ENCODE peak calls at places on chromosomes 2 and 18, in five cellular contexts. J is GM12865, Y is PC-9, N is Peyer's patch, C is brain microvascular endothelial cell. X is an unnamed sample.

GRCh38 chr18:56770097-56770496 is 118.9 kb downstream of the WDR7 start:
- DNase-seq in Y (no peak), J (no peak), C (no peak), N (no peak), X (no peak)

GRCh38 chr2:108884629-108885028 is 98.1 kb downstream of the CCDC138 start:
- DNase-seq in J (no peak), C (no peak), Y (no peak), N (no peak), X (no peak)

GRCh38 chr2:6665093-6665721 is 200.5 kb downstream of the CMPK2 start:
- DNase-seq in C (no peak), Y (no peak), J (no peak), N (no peak), X (no peak)

GRCh38 chr2:101587251-101587650 is 110.3 kb upstream of the MAP4K4 start:
- DNase-seq in Y (no peak), J (no peak), N (no peak), C (no peak), X (no peak)

GRCh38 chr18:3455938-3456685 is 6.1 kb downstream of the TGIF1 start:
- DNase-seq in Y (no peak), C (no peak), J (no peak), N (no peak), X (no peak)

GRCh38 chr2:42110974-42111322 is 58.2 kb upstream of the EML4 start:
- DNase-seq in C (no peak), Y (no peak), N (no peak), J (no peak), X (no peak)

GRCh38 chr2:60992985-60993392 is 24.5 kb upstream of the PEX13 start:
- DNase-seq in C (no peak), J (peak; percentile 88), Y (no peak), N (peak; percentile 73), X (no peak)

GRCh38 chr2:24452499-24452878 is 38.6 kb upstream of the NCOA1 start:
- DNase-seq in J (no peak), Y (no peak), N (no peak), C (no peak), X (no peak)

GRCh38 chr2:17768894-17769293 is 15.0 kb downstream of the GEN1 start:
- DNase-seq in C (no peak), N (no peak), Y (no peak), J (no peak), X (no peak)

GRCh38 chr18:21584391-21584790 is 16.1 kb downstream of the ESCO1 start:
- DNase-seq in C (no peak), N (no peak), J (no peak), Y (no peak), X (no peak)

GRCh38 chr2:29284671-29285070 is 169.5 kb downstream of the CLIP4 start:
- DNase-seq in J (no peak), Y (no peak), C (no peak), N (no peak), X (no peak)

GRCh38 chr2:183232161-183232865 is 108.1 kb downstream of the NUP35 start:
- DNase-seq in N (no peak), Y (no peak), J (no peak), C (no peak), X (no peak)

GRCh38 chr18:23648456-23648855 is 14.3 kb downstream of the ANKRD29 start:
- DNase-seq in Y (no peak), C (no peak), N (no peak), J (no peak), X (no peak)

GRCh38 chr2:203892207-203892606 is 24.6 kb downstream of the CTLA4 start:
- DNase-seq in J (no peak), C (no peak), Y (no peak), N (no peak), X (no peak)

GRCh38 chr2:36441816-36442215 is 86.2 kb downstream of the CRIM1 start:
- DNase-seq in Y (no peak), J (no peak), C (no peak), N (no peak), X (no peak)

GRCh38 chr2:20641123-20641985 is 9.5 kb downstream of the HS1BP3 start:
- DNase-seq in J (no peak), Y (no peak), N (no peak), C (peak; percentile 81), X (no peak)

GRCh38 chr2:207248702-207249355 is 83.1 kb upstream of the KLF7 start:
- DNase-seq in N (no peak), Y (no peak), J (no peak), C (no peak), X (no peak)

GRCh38 chr2:157487747-157488146 is 43.9 kb upstream of the CYTIP start:
- DNase-seq in C (no peak), N (no peak), J (no peak), Y (no peak), X (no peak)

GRCh38 chr2:190407662-190408537 is at the start of gene MFSD6:
- DNase-seq in N (peak; percentile 79), Y (peak; percentile 56), C (no peak), J (peak; percentile 71), X (no peak)

GRCh38 chr2:203711399-203711798 is 5.0 kb downstream of the CD28 start:
- DNase-seq in C (no peak), Y (no peak), N (no peak), J (no peak), X (no peak)

GRCh38 chr2:201618744-201619654 is 24.3 kb downstream of the TMEM237 start:
- DNase-seq in Y (no peak), N (peak; percentile 50), C (peak; percentile 64), J (no peak), X (no peak)

GRCh38 chr2:212640428-212640827 is 101.8 kb upstream of the ERBB4 start:
- DNase-seq in C (no peak), J (no peak), N (no peak), Y (no peak), X (peak; percentile 13)

GRCh38 chr18:3667255-3668137 is 217.5 kb downstream of the TGIF1 start:
- DNase-seq in C (no peak), Y (no peak), N (no peak), J (no peak), X (no peak)

GRCh38 chr2:86249176-86249842 is 50.1 kb downstream of the MRPL35 start:
- DNase-seq in N (no peak), C (peak; percentile 16), J (peak; percentile 81), Y (no peak), X (peak; percentile 19)

DNA sequence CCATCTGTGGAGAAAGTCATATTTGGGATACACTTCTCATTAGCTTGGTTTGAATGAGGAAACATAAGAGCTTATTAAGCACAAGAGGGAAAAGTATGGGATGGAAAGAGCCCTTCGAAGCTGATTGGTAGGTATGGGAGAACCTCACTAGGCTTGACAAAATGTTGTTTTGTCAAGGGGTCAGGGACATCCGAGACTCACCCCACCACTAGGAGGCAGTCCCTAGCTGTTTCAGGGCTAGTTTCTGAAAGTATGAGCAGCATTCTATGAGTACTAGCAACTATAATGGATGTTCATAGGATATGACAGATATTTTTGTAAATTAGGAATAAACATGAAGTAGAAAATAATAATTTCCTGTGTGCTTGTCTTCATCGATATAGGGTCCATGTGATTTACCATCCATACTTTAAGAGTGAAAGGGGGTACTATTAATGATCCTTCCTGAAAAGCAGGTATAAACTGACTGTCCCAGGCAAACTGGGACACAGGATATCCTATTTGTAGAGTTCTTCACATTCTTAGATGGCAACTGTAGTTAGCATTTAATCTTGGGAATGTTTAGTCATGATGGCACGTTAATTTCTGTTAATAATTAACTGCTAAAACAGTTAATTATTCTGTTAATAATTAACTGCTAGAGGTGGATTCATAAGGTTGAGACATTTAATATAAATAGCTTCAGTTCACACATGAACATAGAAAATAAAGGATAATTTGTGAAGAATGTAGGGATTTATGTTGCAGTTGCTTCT is 28.4 kb downstream of the OTX1 start:
- DNase-seq in C (no peak), J (peak; percentile 63), N (no peak), Y (no peak), X (no peak)
- TF ChIP-seq CTCF in C (peak; percentile 61), J (peak; percentile 55), N (no peak), Y (peak; percentile 63), X (peak; percentile 78)

DNA sequence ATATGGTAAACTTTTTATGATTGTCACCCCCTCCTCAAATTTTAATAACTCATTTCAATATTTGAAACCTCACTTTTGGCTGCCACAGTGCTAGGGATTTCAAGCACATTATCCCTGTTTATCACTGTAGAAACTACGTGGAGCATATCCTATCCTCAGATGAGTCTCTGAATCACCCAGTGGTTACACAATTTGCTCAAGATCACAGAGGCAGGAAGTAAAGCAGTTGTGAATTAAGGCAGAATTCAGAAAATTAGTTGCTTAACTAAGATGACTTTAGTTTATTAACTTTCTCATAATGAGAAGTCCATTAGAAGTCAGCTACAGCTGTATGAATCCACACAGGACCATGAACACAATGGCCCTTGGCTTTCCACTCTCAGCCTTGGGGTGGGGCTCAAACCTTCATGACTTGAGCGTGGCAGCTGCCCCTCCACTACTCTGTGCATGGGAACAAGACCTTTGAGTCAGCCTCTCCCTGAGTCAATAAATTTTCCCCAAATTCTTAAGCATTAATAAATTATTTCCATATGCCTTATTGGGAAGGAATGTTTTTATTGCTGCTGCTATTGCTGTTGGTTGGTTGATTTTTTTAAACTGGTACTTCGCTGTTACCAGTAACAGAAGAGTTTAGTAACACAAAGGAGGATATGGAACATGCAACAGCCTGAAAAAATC is 369.0 kb downstream of the CBLN2 start:
- DNase-seq in N (no peak), Y (no peak), C (no peak), J (no peak), X (no peak)
- TF ChIP-seq CTCF in N (no peak), Y (no peak), C (no peak), J (no peak), X (no peak)

DNA sequence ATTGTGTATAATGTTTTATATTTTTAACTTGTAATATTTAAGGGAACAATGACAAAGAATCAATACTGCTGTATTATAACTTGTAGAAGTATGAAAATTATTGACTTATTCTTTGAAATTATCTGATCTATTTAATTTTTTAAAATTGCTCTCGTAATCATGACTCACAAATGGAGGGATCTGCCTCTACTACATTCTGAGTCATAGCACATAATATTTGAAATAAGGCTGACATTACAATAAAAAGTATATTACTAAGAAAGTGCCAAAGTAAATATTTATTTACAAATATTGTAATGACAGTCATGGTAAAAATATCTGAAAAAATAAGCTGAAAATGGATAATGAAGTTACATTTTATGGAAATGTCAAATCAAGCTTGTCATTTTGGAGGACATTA is 1144.6 kb upstream of the CDH2 start:
- DNase-seq in Y (no peak), N (no peak), J (no peak), C (no peak), X (no peak)
- TF ChIP-seq CTCF in Y (no peak), N (no peak), J (no peak), C (no peak), X (no peak)

GRCh38 chr2:62423235-62423634 is 82.8 kb downstream of the TMEM17 start:
- DNase-seq in Y (no peak), N (no peak), C (no peak), J (no peak), X (no peak)
- TF ChIP-seq CTCF in Y (peak; percentile 38), N (no peak), C (peak; percentile 58), J (no peak), X (peak; percentile 57)

GRCh38 chr2:235005603-235006259 is 53.9 kb downstream of the SH3BP4 start:
- DNase-seq in Y (no peak), N (no peak), J (no peak), C (no peak), X (no peak)
- TF ChIP-seq CTCF in Y (no peak), N (no peak), J (no peak), C (peak; percentile 34), X (peak; percentile 9)

DNA sequence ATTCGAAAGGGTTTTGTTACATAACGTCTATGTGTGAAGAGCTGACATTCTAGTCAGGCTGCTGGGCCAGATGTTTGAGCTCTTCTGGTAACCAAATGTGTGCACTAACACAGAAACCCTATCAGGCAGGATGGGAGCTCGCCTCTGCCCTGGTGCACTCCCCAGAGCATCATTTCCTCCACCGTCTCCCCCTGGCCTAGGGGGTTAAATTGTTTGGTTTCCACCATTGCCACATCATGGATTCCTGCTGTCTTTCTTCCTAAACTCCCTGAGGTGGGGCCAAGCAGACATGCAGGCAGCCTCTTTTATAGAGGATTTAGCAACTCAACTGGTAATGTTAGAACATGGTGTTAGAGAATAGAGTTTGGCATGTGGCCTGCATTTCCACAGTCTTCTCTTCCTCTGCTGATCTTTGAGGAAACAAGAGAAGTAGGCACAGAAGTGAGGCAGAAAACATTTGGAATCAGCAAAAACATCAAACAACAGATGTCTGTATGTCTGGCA is 87.3 kb downstream of the ANTXR1 start:
- DNase-seq in N (no peak), Y (no peak), J (no peak), C (no peak), X (no peak)
- TF ChIP-seq CTCF in N (no peak), Y (no peak), J (no peak), C (no peak), X (no peak)